ENCODE peak calls at places on chromosomes 7 and 10, in ten cellular contexts. One of them, this sample, is unnamed.
A peak's percentile ranks its signal among the peaks of the same experiment; 100 is the strongest.

GRCh38 chr7:7595451-7595850 is 28.8 kb downstream of the MIOS start:
- DNase-seq in AG04450: no peak
- DNase-seq in PC-3: peak; percentile 62
- DNase-seq in heart right ventricle: no peak
- DNase-seq in brain microvascular endothelial cell: no peak
- DNase-seq in ovary: no peak
- DNase-seq in IMR-90: peak; percentile 33
- DNase-seq in Panc1: peak; percentile 15
- DNase-seq in transverse colon: no peak
- DNase-seq in fibroblast of lung: peak; percentile 7
- DNase-seq in this sample: peak; percentile 2

GRCh38 chr10:13483951-13484350 is 44.9 kb downstream of the BEND7 start:
- DNase-seq in AG04450: no peak
- DNase-seq in PC-3: no peak
- DNase-seq in heart right ventricle: no peak
- DNase-seq in brain microvascular endothelial cell: no peak
- DNase-seq in ovary: no peak
- DNase-seq in IMR-90: no peak
- DNase-seq in Panc1: no peak
- DNase-seq in transverse colon: peak; percentile 15
- DNase-seq in fibroblast of lung: no peak
- DNase-seq in this sample: no peak

GRCh38 chr10:69503896-69504265 is 52.6 kb downstream of the TSPAN15 start:
- DNase-seq in AG04450: no peak
- DNase-seq in PC-3: no peak
- DNase-seq in heart right ventricle: no peak
- DNase-seq in brain microvascular endothelial cell: no peak
- DNase-seq in ovary: no peak
- DNase-seq in IMR-90: no peak
- DNase-seq in Panc1: no peak
- DNase-seq in transverse colon: no peak
- DNase-seq in fibroblast of lung: no peak
- DNase-seq in this sample: no peak

GRCh38 chr10:48608279-48608681 is 3.4 kb upstream of the ARHGAP22 start:
- DNase-seq in AG04450: no peak
- DNase-seq in PC-3: no peak
- DNase-seq in heart right ventricle: no peak
- DNase-seq in brain microvascular endothelial cell: no peak
- DNase-seq in ovary: no peak
- DNase-seq in IMR-90: no peak
- DNase-seq in Panc1: peak; percentile 71
- DNase-seq in transverse colon: peak; percentile 39
- DNase-seq in fibroblast of lung: no peak
- DNase-seq in this sample: peak; percentile 50

GRCh38 chr7:143416565-143417149 is 8.0 kb upstream of the EPHA1 start:
- DNase-seq in AG04450: no peak
- DNase-seq in PC-3: peak; percentile 80
- DNase-seq in heart right ventricle: no peak
- DNase-seq in brain microvascular endothelial cell: no peak
- DNase-seq in ovary: no peak
- DNase-seq in IMR-90: peak; percentile 53
- DNase-seq in Panc1: no peak
- DNase-seq in transverse colon: no peak
- DNase-seq in fibroblast of lung: peak; percentile 23
- DNase-seq in this sample: peak; percentile 64

GRCh38 chr10:79982486-79982800 is 33.5 kb upstream of the SFTPD start:
- DNase-seq in AG04450: no peak
- DNase-seq in PC-3: no peak
- DNase-seq in heart right ventricle: no peak
- DNase-seq in brain microvascular endothelial cell: no peak
- DNase-seq in ovary: no peak
- DNase-seq in IMR-90: no peak
- DNase-seq in Panc1: no peak
- DNase-seq in transverse colon: no peak
- DNase-seq in fibroblast of lung: peak; percentile 4
- DNase-seq in this sample: no peak

GRCh38 chr10:50600286-50600685 is 23.5 kb downstream of the SGMS1 start:
- DNase-seq in AG04450: no peak
- DNase-seq in PC-3: peak; percentile 78
- DNase-seq in heart right ventricle: no peak
- DNase-seq in brain microvascular endothelial cell: no peak
- DNase-seq in ovary: no peak
- DNase-seq in IMR-90: no peak
- DNase-seq in Panc1: no peak
- DNase-seq in transverse colon: no peak
- DNase-seq in fibroblast of lung: no peak
- DNase-seq in this sample: no peak

GRCh38 chr10:511101-511848 is 178.2 kb downstream of the DIP2C start:
- DNase-seq in AG04450: peak; percentile 87
- DNase-seq in PC-3: peak; percentile 82
- DNase-seq in heart right ventricle: peak; percentile 92
- DNase-seq in brain microvascular endothelial cell: peak; percentile 92
- DNase-seq in ovary: peak; percentile 92
- DNase-seq in IMR-90: peak; percentile 94
- DNase-seq in Panc1: peak; percentile 67
- DNase-seq in transverse colon: peak; percentile 92
- DNase-seq in fibroblast of lung: peak; percentile 94
- DNase-seq in this sample: peak; percentile 96

GRCh38 chr10:125848857-125849256 is 25.5 kb downstream of the BCCIP start:
- DNase-seq in AG04450: no peak
- DNase-seq in PC-3: no peak
- DNase-seq in heart right ventricle: no peak
- DNase-seq in brain microvascular endothelial cell: no peak
- DNase-seq in ovary: no peak
- DNase-seq in IMR-90: no peak
- DNase-seq in Panc1: no peak
- DNase-seq in transverse colon: no peak
- DNase-seq in fibroblast of lung: no peak
- DNase-seq in this sample: no peak

GRCh38 chr10:125846894-125847293 is 23.5 kb downstream of the BCCIP start:
- DNase-seq in AG04450: no peak
- DNase-seq in PC-3: no peak
- DNase-seq in heart right ventricle: no peak
- DNase-seq in brain microvascular endothelial cell: no peak
- DNase-seq in ovary: no peak
- DNase-seq in IMR-90: no peak
- DNase-seq in Panc1: no peak
- DNase-seq in transverse colon: no peak
- DNase-seq in fibroblast of lung: no peak
- DNase-seq in this sample: no peak

GRCh38 chr10:125848371-125848770 is 25.0 kb downstream of the BCCIP start:
- DNase-seq in AG04450: no peak
- DNase-seq in PC-3: no peak
- DNase-seq in heart right ventricle: no peak
- DNase-seq in brain microvascular endothelial cell: no peak
- DNase-seq in ovary: no peak
- DNase-seq in IMR-90: no peak
- DNase-seq in Panc1: no peak
- DNase-seq in transverse colon: no peak
- DNase-seq in fibroblast of lung: no peak
- DNase-seq in this sample: no peak

GRCh38 chr10:125850766-125851731 is 27.7 kb downstream of the BCCIP start:
- DNase-seq in AG04450: no peak
- DNase-seq in PC-3: no peak
- DNase-seq in heart right ventricle: no peak
- DNase-seq in brain microvascular endothelial cell: no peak
- DNase-seq in ovary: no peak
- DNase-seq in IMR-90: no peak
- DNase-seq in Panc1: no peak
- DNase-seq in transverse colon: no peak
- DNase-seq in fibroblast of lung: no peak
- DNase-seq in this sample: no peak

DNA sequence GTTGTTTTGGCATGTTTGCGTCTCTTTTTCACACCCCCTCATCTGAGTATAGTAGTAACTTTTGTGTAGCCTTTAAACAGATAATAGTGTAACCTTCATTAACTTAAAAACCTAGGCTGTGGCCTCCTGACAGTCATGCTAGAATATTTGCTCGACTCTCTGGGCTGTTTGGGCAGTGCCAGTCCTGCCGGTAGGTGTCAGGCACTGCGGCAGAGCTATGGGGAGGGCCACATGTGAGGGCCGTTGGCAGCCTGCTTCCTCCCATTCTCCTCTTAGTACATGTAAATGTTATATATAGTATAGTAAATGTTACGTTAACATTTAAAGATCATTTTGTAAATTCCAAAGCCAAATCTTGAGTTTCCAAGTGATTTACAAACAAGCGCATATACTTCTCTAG is 26.1 kb downstream of the BCCIP start:
- DNase-seq in AG04450: no peak
- DNase-seq in PC-3: no peak
- DNase-seq in heart right ventricle: no peak
- DNase-seq in brain microvascular endothelial cell: no peak
- DNase-seq in ovary: no peak
- DNase-seq in IMR-90: no peak
- DNase-seq in Panc1: no peak
- DNase-seq in transverse colon: no peak
- DNase-seq in fibroblast of lung: no peak
- DNase-seq in this sample: no peak
- TF ChIP-seq CTCF in AG04450: no peak
- TF ChIP-seq CTCF in PC-3: no peak
- TF ChIP-seq CTCF in heart right ventricle: no peak
- TF ChIP-seq CTCF in brain microvascular endothelial cell: no peak
- TF ChIP-seq CTCF in ovary: no peak
- TF ChIP-seq CTCF in IMR-90: no peak
- TF ChIP-seq CTCF in Panc1: no peak
- TF ChIP-seq CTCF in transverse colon: no peak
- TF ChIP-seq CTCF in fibroblast of lung: no peak
- TF ChIP-seq CTCF in this sample: no peak

DNA sequence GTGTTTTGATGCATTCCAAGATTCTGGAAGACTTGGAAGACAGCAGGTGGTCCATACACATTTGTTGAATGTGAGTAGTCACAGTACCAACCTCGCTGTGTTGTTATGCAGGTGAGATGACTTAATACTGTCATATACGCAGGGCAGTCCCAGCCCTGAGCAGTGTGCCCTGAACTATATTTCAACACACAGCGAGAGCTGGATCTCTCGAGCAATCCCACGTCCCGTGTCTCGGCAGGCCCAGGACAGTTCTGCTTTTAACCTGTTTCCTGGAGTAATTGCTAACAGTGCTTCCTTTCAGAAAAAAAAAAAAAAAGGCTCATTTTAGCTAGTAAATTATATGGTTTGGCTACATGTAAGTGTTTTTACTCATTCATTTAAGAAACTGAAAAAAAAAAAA is 179.7 kb downstream of the PRKCQ start:
- DNase-seq in AG04450: no peak
- DNase-seq in PC-3: no peak
- DNase-seq in heart right ventricle: no peak
- DNase-seq in brain microvascular endothelial cell: no peak
- DNase-seq in ovary: no peak
- DNase-seq in IMR-90: no peak
- DNase-seq in Panc1: no peak
- DNase-seq in transverse colon: no peak
- DNase-seq in fibroblast of lung: no peak
- DNase-seq in this sample: no peak
- H3K27ac ChIP-seq in AG04450: no peak overlapping the region
- H3K27ac ChIP-seq in PC-3: no peak overlapping the region
- H3K27ac ChIP-seq in heart right ventricle: peak overlapping the region; percentile 87
- H3K27ac ChIP-seq in brain microvascular endothelial cell: no peak overlapping the region
- H3K27ac ChIP-seq in ovary: no peak overlapping the region
- H3K27ac ChIP-seq in IMR-90: peak overlapping the region; percentile 17
- H3K27ac ChIP-seq in Panc1: no peak overlapping the region
- H3K27ac ChIP-seq in transverse colon: no peak overlapping the region
- H3K27ac ChIP-seq in fibroblast of lung: no peak overlapping the region
- H3K27ac ChIP-seq in this sample: no peak overlapping the region

GRCh38 chr7:87341441-87341840 is 4.0 kb upstream of the CROT start:
- DNase-seq in AG04450: no peak
- DNase-seq in PC-3: no peak
- DNase-seq in heart right ventricle: no peak
- DNase-seq in brain microvascular endothelial cell: no peak
- DNase-seq in ovary: no peak
- DNase-seq in IMR-90: no peak
- DNase-seq in Panc1: no peak
- DNase-seq in transverse colon: no peak
- DNase-seq in fibroblast of lung: no peak
- DNase-seq in this sample: peak; percentile 63
- H3K4me3 ChIP-seq in AG04450: no peak overlapping the region
- H3K4me3 ChIP-seq in PC-3: no peak overlapping the region
- H3K4me3 ChIP-seq in heart right ventricle: no peak overlapping the region
- H3K4me3 ChIP-seq in brain microvascular endothelial cell: no peak overlapping the region
- H3K4me3 ChIP-seq in ovary: no peak overlapping the region
- H3K4me3 ChIP-seq in IMR-90: no peak overlapping the region
- H3K4me3 ChIP-seq in Panc1: no peak overlapping the region
- H3K4me3 ChIP-seq in transverse colon: no peak overlapping the region
- H3K4me3 ChIP-seq in fibroblast of lung: no peak overlapping the region
- H3K4me3 ChIP-seq in this sample: no peak overlapping the region

GRCh38 chr10:124827474-124827873 is 25.9 kb downstream of the ABRAXAS2 start:
- DNase-seq in AG04450: no peak
- DNase-seq in PC-3: peak; percentile 47
- DNase-seq in heart right ventricle: no peak
- DNase-seq in brain microvascular endothelial cell: peak; percentile 1
- DNase-seq in ovary: no peak
- DNase-seq in IMR-90: peak; percentile 14
- DNase-seq in Panc1: no peak
- DNase-seq in transverse colon: no peak
- DNase-seq in fibroblast of lung: no peak
- DNase-seq in this sample: peak; percentile 47

GRCh38 chr10:124820121-124820520 is 18.5 kb downstream of the ABRAXAS2 start:
- DNase-seq in AG04450: no peak
- DNase-seq in PC-3: no peak
- DNase-seq in heart right ventricle: no peak
- DNase-seq in brain microvascular endothelial cell: no peak
- DNase-seq in ovary: no peak
- DNase-seq in IMR-90: no peak
- DNase-seq in Panc1: no peak
- DNase-seq in transverse colon: no peak
- DNase-seq in fibroblast of lung: no peak
- DNase-seq in this sample: no peak

GRCh38 chr10:124821520-124821919 is 19.9 kb downstream of the ABRAXAS2 start:
- DNase-seq in AG04450: no peak
- DNase-seq in PC-3: no peak
- DNase-seq in heart right ventricle: no peak
- DNase-seq in brain microvascular endothelial cell: no peak
- DNase-seq in ovary: no peak
- DNase-seq in IMR-90: no peak
- DNase-seq in Panc1: no peak
- DNase-seq in transverse colon: no peak
- DNase-seq in fibroblast of lung: no peak
- DNase-seq in this sample: no peak

GRCh38 chr10:124825702-124826101 is 24.1 kb downstream of the ABRAXAS2 start:
- DNase-seq in AG04450: no peak
- DNase-seq in PC-3: no peak
- DNase-seq in heart right ventricle: no peak
- DNase-seq in brain microvascular endothelial cell: no peak
- DNase-seq in ovary: no peak
- DNase-seq in IMR-90: no peak
- DNase-seq in Panc1: no peak
- DNase-seq in transverse colon: no peak
- DNase-seq in fibroblast of lung: no peak
- DNase-seq in this sample: no peak

DNA sequence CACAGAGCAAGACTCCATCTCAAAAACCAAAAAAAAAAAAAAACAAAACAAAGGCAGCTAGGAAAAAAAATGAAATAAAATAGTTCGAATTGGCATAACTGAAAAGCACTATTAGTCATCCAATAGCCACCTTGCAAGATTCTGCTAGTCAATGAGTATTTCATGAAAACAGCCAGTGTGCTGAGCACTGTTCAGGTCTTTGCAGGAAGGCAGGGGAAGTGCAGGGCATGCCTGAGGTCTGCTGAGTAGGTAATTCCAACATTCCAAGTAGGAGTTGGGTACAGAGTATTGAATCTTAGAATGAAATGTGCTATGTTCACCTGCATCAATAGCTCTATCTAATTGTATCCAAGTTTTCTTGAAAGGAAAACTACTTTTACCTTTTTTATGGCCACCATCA is 22.9 kb downstream of the ABRAXAS2 start:
- DNase-seq in AG04450: no peak
- DNase-seq in PC-3: no peak
- DNase-seq in heart right ventricle: no peak
- DNase-seq in brain microvascular endothelial cell: no peak
- DNase-seq in ovary: no peak
- DNase-seq in IMR-90: no peak
- DNase-seq in Panc1: no peak
- DNase-seq in transverse colon: no peak
- DNase-seq in fibroblast of lung: no peak
- DNase-seq in this sample: no peak
- TF ChIP-seq CTCF in AG04450: no peak
- TF ChIP-seq CTCF in PC-3: no peak
- TF ChIP-seq CTCF in heart right ventricle: no peak
- TF ChIP-seq CTCF in brain microvascular endothelial cell: no peak
- TF ChIP-seq CTCF in ovary: no peak
- TF ChIP-seq CTCF in IMR-90: no peak
- TF ChIP-seq CTCF in Panc1: no peak
- TF ChIP-seq CTCF in transverse colon: no peak
- TF ChIP-seq CTCF in fibroblast of lung: no peak
- TF ChIP-seq CTCF in this sample: no peak